ENCODE peak calls at places on chromosomes 13 and 19, in seven cellular contexts. One of them, this sample, is unnamed.

GRCh38 chr13:112213467-112214245 is 146.7 kb downstream of the SOX1 start:
- DNase-seq in IMR-90: no peak
- DNase-seq in H1: no peak
- DNase-seq in HepG2: peak
- DNase-seq in K562: no peak
- DNase-seq in A549: no peak
- DNase-seq in GM12878: no peak
- DNase-seq in this sample: no peak

GRCh38 chr19:42244452-42245220 is 2.2 kb upstream of the GSK3A start:
- DNase-seq in IMR-90: peak
- DNase-seq in H1: peak
- DNase-seq in HepG2: peak
- DNase-seq in K562: peak
- DNase-seq in A549: peak
- DNase-seq in GM12878: peak
- DNase-seq in this sample: peak

GRCh38 chr13:42760949-42761348 is 20.4 kb upstream of the FAM216B start:
- DNase-seq in IMR-90: peak
- DNase-seq in H1: no peak
- DNase-seq in HepG2: no peak
- DNase-seq in K562: no peak
- DNase-seq in A549: no peak
- DNase-seq in GM12878: no peak
- DNase-seq in this sample: no peak

GRCh38 chr19:10416380-10417257 is 3.7 kb upstream of the PDE4A start:
- DNase-seq in IMR-90: peak
- DNase-seq in H1: peak
- DNase-seq in HepG2: peak
- DNase-seq in K562: peak
- DNase-seq in A549: peak
- DNase-seq in GM12878: peak
- DNase-seq in this sample: peak

GRCh38 chr13:20843177-20843576 is 59.4 kb downstream of the XPO4 start:
- DNase-seq in IMR-90: peak
- DNase-seq in H1: no peak
- DNase-seq in HepG2: no peak
- DNase-seq in K562: no peak
- DNase-seq in A549: no peak
- DNase-seq in GM12878: no peak
- DNase-seq in this sample: no peak

GRCh38 chr19:2554856-2555255 is 78.9 kb downstream of the GADD45B start:
- DNase-seq in IMR-90: peak
- DNase-seq in H1: no peak
- DNase-seq in HepG2: peak
- DNase-seq in K562: no peak
- DNase-seq in A549: no peak
- DNase-seq in GM12878: no peak
- DNase-seq in this sample: no peak

GRCh38 chr19:35115538-35115951 is at the start of gene FXYD3:
- DNase-seq in IMR-90: no peak
- DNase-seq in H1: no peak
- DNase-seq in HepG2: no peak
- DNase-seq in K562: no peak
- DNase-seq in A549: no peak
- DNase-seq in GM12878: no peak
- DNase-seq in this sample: no peak

GRCh38 chr19:11214387-11214786 is 17.0 kb upstream of the KANK2 start:
- DNase-seq in IMR-90: no peak
- DNase-seq in H1: no peak
- DNase-seq in HepG2: no peak
- DNase-seq in K562: no peak
- DNase-seq in A549: no peak
- DNase-seq in GM12878: no peak
- DNase-seq in this sample: no peak

GRCh38 chr19:34484328-34484727 is 2.8 kb downstream of the WTIP start:
- DNase-seq in IMR-90: no peak
- DNase-seq in H1: no peak
- DNase-seq in HepG2: no peak
- DNase-seq in K562: no peak
- DNase-seq in A549: no peak
- DNase-seq in GM12878: no peak
- DNase-seq in this sample: no peak

DNA sequence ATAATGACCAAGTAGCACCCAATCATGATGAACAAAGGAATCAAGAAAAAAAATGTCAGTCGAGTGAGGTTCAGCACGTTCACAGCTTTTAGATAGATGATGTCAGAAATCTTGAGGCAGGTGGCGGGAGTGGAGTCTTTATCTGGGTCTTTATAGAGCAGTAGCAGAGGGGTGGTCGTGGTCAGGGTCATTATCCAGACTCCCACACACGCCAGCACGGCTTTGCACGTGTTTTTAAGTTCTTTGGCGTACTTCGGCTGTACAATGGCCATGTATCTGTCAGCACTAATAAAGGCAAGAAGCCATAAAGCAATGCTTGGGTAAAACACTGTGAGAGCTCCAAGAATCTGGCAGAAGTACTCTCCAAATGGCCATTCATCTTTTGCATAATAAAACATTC is 2.9 kb downstream of the GPR18 start:
- DNase-seq in IMR-90: no peak
- DNase-seq in H1: no peak
- DNase-seq in HepG2: no peak
- DNase-seq in K562: no peak
- DNase-seq in A549: no peak
- DNase-seq in GM12878: no peak
- DNase-seq in this sample: no peak
- TF ChIP-seq RFX5 in IMR-90: no peak
- TF ChIP-seq RFX5 in H1: no peak
- TF ChIP-seq RFX5 in HepG2: no peak
- TF ChIP-seq RFX5 in K562: no peak
- TF ChIP-seq RFX5 in A549: no peak
- TF ChIP-seq RFX5 in GM12878: no peak
- TF ChIP-seq RFX5 in this sample: no peak

GRCh38 chr13:114099191-114099590 is 33.2 kb downstream of the RASA3 start:
- DNase-seq in IMR-90: peak
- DNase-seq in H1: no peak
- DNase-seq in HepG2: peak
- DNase-seq in K562: peak
- DNase-seq in A549: peak
- DNase-seq in GM12878: no peak
- DNase-seq in this sample: peak
- TF ChIP-seq RFX5 in IMR-90: no peak
- TF ChIP-seq RFX5 in H1: no peak
- TF ChIP-seq RFX5 in HepG2: no peak
- TF ChIP-seq RFX5 in K562: no peak
- TF ChIP-seq RFX5 in A549: no peak
- TF ChIP-seq RFX5 in GM12878: no peak
- TF ChIP-seq RFX5 in this sample: no peak

GRCh38 chr13:110240352-110240751 is 66.6 kb downstream of the COL4A1 start:
- DNase-seq in IMR-90: no peak
- DNase-seq in H1: peak
- DNase-seq in HepG2: no peak
- DNase-seq in K562: no peak
- DNase-seq in A549: no peak
- DNase-seq in GM12878: no peak
- DNase-seq in this sample: no peak
- TF ChIP-seq RFX5 in IMR-90: no peak
- TF ChIP-seq RFX5 in H1: no peak
- TF ChIP-seq RFX5 in HepG2: no peak
- TF ChIP-seq RFX5 in K562: no peak
- TF ChIP-seq RFX5 in A549: no peak
- TF ChIP-seq RFX5 in GM12878: no peak
- TF ChIP-seq RFX5 in this sample: no peak

GRCh38 chr13:63680704-63681103 is 2265.1 kb upstream of the PCDH20 start:
- DNase-seq in IMR-90: no peak
- DNase-seq in H1: no peak
- DNase-seq in HepG2: no peak
- DNase-seq in K562: no peak
- DNase-seq in A549: no peak
- DNase-seq in GM12878: no peak
- DNase-seq in this sample: no peak
- TF ChIP-seq RFX5 in IMR-90: no peak
- TF ChIP-seq RFX5 in H1: no peak
- TF ChIP-seq RFX5 in HepG2: no peak
- TF ChIP-seq RFX5 in K562: no peak
- TF ChIP-seq RFX5 in A549: no peak
- TF ChIP-seq RFX5 in GM12878: no peak
- TF ChIP-seq RFX5 in this sample: no peak

This sample was measured in SK-N-SH.